ENCODE peak calls at places on chromosomes 12 and 14, in six cellular contexts. B is omental fat pad; S is stimulated activated CD8-positive, alpha-beta memory T cell treated with anti-CD3 and anti-CD28 coated beads, Interleukin-15, amount 100 ng/mL, for 24 hours; I is GM19239; M is frontal cortex; P is left cardiac atrium. Y is an unnamed sample.

GRCh38 chr14:88346048-88346639 is 23.1 kb upstream of the KCNK10 start:
- DNase-seq in B (no peak), S (no peak), I (no peak), M (no peak), P (no peak), Y (no peak)

GRCh38 chr12:58433969-58434368 is 486.3 kb downstream of the LRIG3 start:
- DNase-seq in B (no peak), S (no peak), I (no peak), M (no peak), P (no peak), Y (no peak)

GRCh38 chr12:57765003-57765697 is 1.7 kb downstream of the CYP27B1 start:
- DNase-seq in B (no peak), S (no peak), I (no peak), M (no peak), P (peak; percentile 47), Y (peak; percentile 53)

GRCh38 chr12:78359530-78359929 is 505.0 kb upstream of the SYT1 start:
- DNase-seq in B (no peak), S (no peak), I (no peak), M (no peak), P (no peak), Y (no peak)

GRCh38 chr14:25121342-25122129 is 71.6 kb upstream of the STXBP6 start:
- DNase-seq in B (no peak), S (no peak), I (no peak), M (no peak), P (peak; percentile 42), Y (no peak)

GRCh38 chr12:112303004-112303403 is 79.2 kb downstream of the HECTD4 start:
- DNase-seq in B (no peak), S (no peak), I (peak; percentile 47), M (no peak), P (no peak), Y (peak; percentile 8)

GRCh38 chr14:50714452-50715073 is 46.5 kb upstream of the SAV1 start:
- DNase-seq in B (no peak), S (no peak), I (peak; percentile 9), M (peak; percentile 36), P (no peak), Y (peak; percentile 53)

GRCh38 chr12:80702889-80703605 is 4.4 kb upstream of the MYF6 start:
- DNase-seq in B (no peak), S (no peak), I (no peak), M (no peak), P (peak; percentile 19), Y (no peak)

GRCh38 chr12:52267266-52267665 is 7.2 kb upstream of the KRT86 start:
- DNase-seq in B (no peak), S (no peak), I (no peak), M (no peak), P (no peak), Y (no peak)

GRCh38 chr14:66541627-66542026 is 33.7 kb downstream of the GPHN start:
- DNase-seq in B (no peak), S (no peak), I (no peak), M (no peak), P (no peak), Y (no peak)

GRCh38 chr12:47205532-47206449 is 126.0 kb upstream of the AMIGO2 start:
- DNase-seq in B (no peak), S (no peak), I (no peak), M (no peak), P (no peak), Y (no peak)

GRCh38 chr14:100292776-100293461 is 13.3 kb downstream of the SLC25A29 start:
- DNase-seq in B (no peak), S (no peak), I (no peak), M (no peak), P (peak; percentile 13), Y (no peak)

GRCh38 chr12:132351751-132352495 is 22.5 kb upstream of the GALNT9 start:
- DNase-seq in B (no peak), S (no peak), I (no peak), M (no peak), P (no peak), Y (no peak)

GRCh38 chr14:90483551-90483950 is 86.7 kb downstream of the CALM1 start:
- DNase-seq in B (no peak), S (no peak), I (no peak), M (no peak), P (no peak), Y (no peak)

GRCh38 chr12:32671930-32672785 is 6.9 kb upstream of the DNM1L start:
- DNase-seq in B (no peak), S (no peak), I (peak; percentile 27), M (peak; percentile 71), P (no peak), Y (peak; percentile 54)

GRCh38 chr14:67704484-67705089 is 2.9 kb downstream of the RDH12 start:
- DNase-seq in B (no peak), S (no peak), I (peak; percentile 31), M (peak; percentile 65), P (no peak), Y (peak; percentile 54)